ENCODE peak calls at places on chromosome 1, in five cellular contexts. G is SJSA1, M is fibroblast of lung, K is HAP-1, H is prostate gland. A is an unnamed sample.
A peak's percentile ranks its signal among the peaks of the same experiment; 100 is the strongest.

GRCh38 chr1:192604979-192605620 is 29.5 kb downstream of the RGS1 start:
- DNase-seq in H (no peak), K (no peak), G (no peak), M (peak; percentile 78), A (no peak)

GRCh38 chr1:32020338-32020737 is 6.7 kb downstream of the KHDRBS1 start:
- DNase-seq in K (no peak), H (no peak), M (no peak), G (no peak), A (no peak)

GRCh38 chr1:236345728-236346127 is 48.4 kb upstream of the EDARADD start:
- DNase-seq in H (no peak), K (peak; percentile 24), M (no peak), G (no peak), A (no peak)

GRCh38 chr1:66339944-66340343 is 194.0 kb upstream of the SGIP1 start:
- DNase-seq in K (no peak), M (no peak), G (peak; percentile 62), H (no peak), A (no peak)

GRCh38 chr1:242086093-242086492 is 87.2 kb upstream of the MAP1LC3C start:
- DNase-seq in K (no peak), H (no peak), M (no peak), G (no peak), A (no peak)

GRCh38 chr1:67948155-67949075 is 102.0 kb downstream of the DIRAS3 start:
- DNase-seq in M (peak; percentile 86), G (peak; percentile 65), H (no peak), K (no peak), A (no peak)

GRCh38 chr1:204074274-204075115 is 1.6 kb downstream of the SOX13 start:
- DNase-seq in H (no peak), M (peak; percentile 68), G (peak; percentile 68), K (peak; percentile 72), A (no peak)

GRCh38 chr1:83910461-83910860 is 88.5 kb downstream of the TTLL7 start:
- DNase-seq in K (no peak), H (no peak), G (no peak), M (no peak), A (no peak)

GRCh38 chr1:230878584-230878975 is 10.3 kb upstream of the C1orf198 start:
- DNase-seq in M (peak; percentile 85), K (no peak), H (no peak), G (no peak), A (no peak)

GRCh38 chr1:6111571-6111970 is 65.9 kb downstream of the KCNAB2 start:
- DNase-seq in G (peak; percentile 64), M (no peak), K (no peak), H (no peak), A (no peak)

GRCh38 chr1:246772686-246773085 is 48.5 kb downstream of the SCCPDH start:
- DNase-seq in M (no peak), K (no peak), G (no peak), H (no peak), A (no peak)

GRCh38 chr1:165851034-165851658 is 23.7 kb downstream of the UCK2 start:
- DNase-seq in G (peak; percentile 43), H (no peak), M (peak; percentile 56), K (peak; percentile 32), A (no peak)

GRCh38 chr1:53787655-53788054 is 48.7 kb upstream of the GLIS1 start:
- DNase-seq in G (no peak), H (no peak), K (no peak), M (no peak), A (no peak)
- H3K9me3 ChIP-seq in G (no peaks in the 10 kb centered on the region), H (no peaks in the 10 kb centered on the region), K (no peaks in the 10 kb centered on the region), M (no peaks in the 10 kb centered on the region), A (no peaks in the 10 kb centered on the region)

GRCh38 chr1:148309940-148310500 is 157.9 kb upstream of the NBPF11 start:
- DNase-seq in G (no peak), H (no peak), K (no peak), M (no peak), A (no peak)

GRCh38 chr1:148310807-148311206 is 158.7 kb upstream of the NBPF11 start:
- DNase-seq in G (no peak), M (no peak), K (no peak), H (no peak), A (no peak)

GRCh38 chr1:148307583-148308185 is 155.6 kb upstream of the NBPF11 start:
- DNase-seq in K (no peak), H (no peak), G (no peak), M (no peak), A (no peak)

DNA sequence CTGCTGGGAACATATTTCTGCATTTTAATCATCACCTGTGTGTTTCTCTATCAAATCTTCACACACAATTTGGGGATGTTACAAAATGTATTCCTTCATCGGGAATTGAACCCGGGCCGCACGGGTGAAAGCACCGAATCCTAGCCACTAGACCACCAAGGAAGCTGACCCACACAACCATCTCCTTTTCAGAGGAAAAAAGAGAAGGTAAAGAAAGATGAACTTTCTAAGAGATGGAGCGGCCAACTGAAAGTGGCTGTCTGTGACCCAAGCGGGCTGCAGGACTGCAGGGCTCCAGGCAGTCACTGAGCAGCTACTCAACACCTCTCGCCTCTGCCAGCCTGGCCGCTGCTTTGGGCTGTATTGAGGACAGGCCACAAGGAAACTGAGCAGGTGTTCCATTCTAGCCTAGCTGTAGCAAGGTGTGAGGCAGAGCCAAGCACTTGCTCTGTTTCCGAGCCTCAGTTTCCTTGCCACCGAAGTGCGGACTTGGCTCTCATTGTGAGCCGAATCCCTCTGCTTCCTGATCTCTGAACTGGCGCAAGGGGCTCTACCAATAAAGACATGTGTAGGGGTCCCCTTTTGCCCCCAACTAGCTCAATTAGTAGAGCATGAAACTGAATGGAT is 156.9 kb upstream of the NBPF11 start:
- DNase-seq in M (peak; percentile 23), H (no peak), G (no peak), K (no peak), A (no peak)
- H3K9me3 ChIP-seq in M (no peaks in the 10 kb centered on the region), H (no peaks in the 10 kb centered on the region), G (peaks cover 3% of the 10 kb centered on the region), K (no peaks in the 10 kb centered on the region), A (no peaks in the 10 kb centered on the region)

GRCh38 chr1:152170287-152170933 is 11.4 kb upstream of the RPTN start:
- DNase-seq in K (no peak), H (no peak), G (no peak), M (no peak), A (no peak)

GRCh38 chr1:152168535-152168868 is 9.5 kb upstream of the RPTN start:
- DNase-seq in M (no peak), H (no peak), K (no peak), G (no peak), A (no peak)

GRCh38 chr1:152169356-152170025 is 10.5 kb upstream of the RPTN start:
- DNase-seq in G (no peak), H (no peak), K (no peak), M (no peak), A (no peak)

GRCh38 chr1:152166966-152167365 is 7.9 kb upstream of the RPTN start:
- DNase-seq in M (no peak), G (no peak), H (no peak), K (no peak), A (no peak)

DNA sequence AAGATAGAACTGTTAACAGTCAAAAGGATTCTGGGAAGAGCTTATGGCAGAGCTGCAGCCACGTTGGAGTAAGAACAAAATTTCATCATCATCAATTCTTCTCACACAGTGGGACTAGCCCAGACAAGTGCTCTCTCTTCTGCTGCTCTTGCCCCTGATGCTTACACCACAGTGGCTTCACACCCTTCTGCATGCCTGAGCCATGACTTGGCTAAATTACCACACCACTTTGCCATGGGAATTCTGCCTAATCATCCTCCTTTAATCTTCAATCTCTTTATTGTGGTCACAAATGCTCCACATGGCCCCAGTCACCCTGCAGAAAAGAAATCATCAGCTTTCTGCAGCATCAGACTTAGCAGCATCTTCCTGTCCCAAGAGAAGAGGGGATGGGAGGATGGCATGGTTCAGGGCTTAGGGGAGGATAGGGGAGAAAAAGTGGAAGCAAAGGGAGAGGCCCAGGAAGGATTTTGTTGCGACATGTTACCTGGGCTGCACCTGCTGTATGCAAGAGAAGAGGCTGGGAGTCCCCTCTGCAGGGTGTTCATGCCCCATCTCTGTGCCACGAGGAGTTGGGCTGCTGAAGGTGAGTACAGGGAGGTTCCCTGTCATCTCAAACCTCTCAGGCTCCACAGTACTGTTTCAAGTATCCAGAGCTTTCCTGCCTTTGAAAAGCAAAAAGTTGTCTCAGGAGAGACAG is 9.0 kb upstream of the RPTN start:
- DNase-seq in M (peak; percentile 97), G (peak; percentile 14), K (no peak), H (peak; percentile 76), A (no peak)
- H3K9me3 ChIP-seq in M (no peaks in the 10 kb centered on the region), G (no peaks in the 10 kb centered on the region), K (no peaks in the 10 kb centered on the region), H (no peaks in the 10 kb centered on the region), A (no peaks in the 10 kb centered on the region)

GRCh38 chr1:2860476-2861142 is 59.1 kb upstream of the TTC34 start:
- DNase-seq in G (no peak), K (no peak), M (no peak), H (no peak), A (no peak)
- H3K9me3 ChIP-seq in G (peaks cover 7% of the 10 kb centered on the region), K (no peaks in the 10 kb centered on the region), M (no peaks in the 10 kb centered on the region), H (no peaks in the 10 kb centered on the region), A (no peaks in the 10 kb centered on the region)

GRCh38 chr1:52182874-52183400 is 41.0 kb downstream of the ZFYVE9 start:
- DNase-seq in H (no peak), K (no peak), M (no peak), G (no peak), A (no peak)
- H3K9me3 ChIP-seq in H (no peaks in the 10 kb centered on the region), K (no peaks in the 10 kb centered on the region), M (no peaks in the 10 kb centered on the region), G (no peaks in the 10 kb centered on the region), A (no peaks in the 10 kb centered on the region)

DNA sequence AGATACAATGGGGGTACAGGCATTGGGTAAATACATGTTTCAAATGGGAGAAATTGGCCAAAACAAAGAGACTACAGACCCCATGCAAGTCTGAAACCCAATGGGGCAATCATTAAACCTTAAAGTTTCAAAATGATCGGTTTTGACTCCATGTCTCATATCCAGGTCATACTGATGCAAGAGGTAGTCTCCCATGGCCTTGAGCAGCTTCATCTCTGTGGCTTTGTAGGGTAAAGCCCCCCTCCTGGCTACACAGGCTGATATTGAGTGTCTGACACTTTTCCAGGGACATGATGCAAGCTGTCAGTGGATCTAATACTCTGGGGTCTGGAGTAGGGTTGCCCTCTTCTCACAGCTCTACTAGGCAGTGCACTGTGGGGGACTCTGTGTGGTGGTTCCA is 286.1 kb downstream of the LRRIQ3 start:
- DNase-seq in H (no peak), G (no peak), K (no peak), M (no peak), A (no peak)
- H3K9me3 ChIP-seq in H (no peaks in the 10 kb centered on the region), G (no peaks in the 10 kb centered on the region), K (no peaks in the 10 kb centered on the region), M (no peaks in the 10 kb centered on the region), A (no peaks in the 10 kb centered on the region)

DNA sequence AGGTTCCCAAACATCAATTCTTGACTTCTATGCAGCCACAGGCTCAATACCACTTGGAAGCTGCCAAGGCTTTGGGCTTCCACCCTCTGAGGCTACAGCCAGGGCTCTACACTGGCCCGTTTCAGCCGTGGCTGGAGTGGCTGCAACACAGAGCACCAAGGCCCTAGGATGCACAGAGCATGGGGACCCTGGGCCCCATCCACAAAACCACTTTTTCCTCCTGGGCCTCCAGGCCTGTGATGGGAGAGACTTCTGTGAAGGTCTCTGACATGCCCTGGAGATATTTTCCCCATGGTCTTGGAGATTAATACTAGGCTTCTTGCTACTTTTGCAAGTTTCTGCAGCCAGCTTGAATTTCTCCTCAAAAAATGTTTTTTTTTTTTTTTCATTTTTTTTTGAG is 655.4 kb upstream of the ZP4 start:
- DNase-seq in G (no peak), H (no peak), K (no peak), M (no peak), A (no peak)
- H3K9me3 ChIP-seq in G (peaks cover 5% of the 10 kb centered on the region), H (no peaks in the 10 kb centered on the region), K (no peaks in the 10 kb centered on the region), M (no peaks in the 10 kb centered on the region), A (no peaks in the 10 kb centered on the region)